ENCODE peak calls at places on chromosomes 3 and 15, in four cellular contexts. One of them, this sample, is unnamed.

GRCh38 chr3:149402481-149402880 is 25.0 kb upstream of the TM4SF1 start:
- DNase-seq in H1: no peak
- DNase-seq in mesendoderm: no peak
- DNase-seq in IMR-90: no peak
- DNase-seq in this sample: no peak

GRCh38 chr3:99867594-99868437 is 50.2 kb downstream of the CMSS1 start:
- DNase-seq in H1: no peak
- DNase-seq in mesendoderm: peak; percentile 87
- DNase-seq in IMR-90: no peak
- DNase-seq in this sample: no peak

GRCh38 chr15:42581272-42581730 is 5.9 kb downstream of the STARD9 start:
- DNase-seq in H1: peak; percentile 84
- DNase-seq in mesendoderm: peak; percentile 91
- DNase-seq in IMR-90: peak; percentile 68
- DNase-seq in this sample: peak; percentile 88

GRCh38 chr3:16377196-16377595 is 112.2 kb downstream of the OXNAD1 start:
- DNase-seq in H1: no peak
- DNase-seq in mesendoderm: no peak
- DNase-seq in IMR-90: no peak
- DNase-seq in this sample: no peak

GRCh38 chr3:115885621-115886020 is 262.3 kb downstream of the GAP43 start:
- DNase-seq in H1: no peak
- DNase-seq in mesendoderm: peak; percentile 40
- DNase-seq in IMR-90: peak; percentile 26
- DNase-seq in this sample: no peak

GRCh38 chr3:9352917-9353823 is 9.7 kb upstream of the THUMPD3 start:
- DNase-seq in H1: peak; percentile 74
- DNase-seq in mesendoderm: peak; percentile 79
- DNase-seq in IMR-90: peak; percentile 79
- DNase-seq in this sample: peak; percentile 68

GRCh38 chr3:163327086-163327485 is 1751.2 kb downstream of the SI start:
- DNase-seq in H1: no peak
- DNase-seq in mesendoderm: no peak
- DNase-seq in IMR-90: no peak
- DNase-seq in this sample: no peak

GRCh38 chr15:90641581-90642463 is 75.3 kb upstream of the BLM start:
- DNase-seq in H1: no peak
- DNase-seq in mesendoderm: no peak
- DNase-seq in IMR-90: no peak
- DNase-seq in this sample: no peak

GRCh38 chr3:138148503-138148902 is 16.3 kb upstream of the A4GNT start:
- DNase-seq in H1: no peak
- DNase-seq in mesendoderm: no peak
- DNase-seq in IMR-90: no peak
- DNase-seq in this sample: no peak

GRCh38 chr15:71610991-71611720 is 199.2 kb upstream of the NR2E3 start:
- DNase-seq in H1: no peak
- DNase-seq in mesendoderm: no peak
- DNase-seq in IMR-90: no peak
- DNase-seq in this sample: no peak

GRCh38 chr15:36525430-36525829 is 54.0 kb upstream of the CDIN1 start:
- DNase-seq in H1: no peak
- DNase-seq in mesendoderm: no peak
- DNase-seq in IMR-90: no peak
- DNase-seq in this sample: no peak

GRCh38 chr15:62895139-62895866 is 147.2 kb upstream of the TPM1 start:
- DNase-seq in H1: no peak
- DNase-seq in mesendoderm: no peak
- DNase-seq in IMR-90: peak; percentile 88
- DNase-seq in this sample: no peak

GRCh38 chr15:53976844-53977392 is 1.3 kb upstream of the UNC13C start:
- DNase-seq in H1: peak; percentile 51
- DNase-seq in mesendoderm: peak; percentile 87
- DNase-seq in IMR-90: no peak
- DNase-seq in this sample: peak; percentile 72

GRCh38 chr3:184508938-184509337 is 52.6 kb upstream of the EPHB3 start:
- DNase-seq in H1: no peak
- DNase-seq in mesendoderm: no peak
- DNase-seq in IMR-90: no peak
- DNase-seq in this sample: no peak

GRCh38 chr3:70861855-70862254 is 549.4 kb upstream of the MDFIC2 start:
- DNase-seq in H1: no peak
- DNase-seq in mesendoderm: no peak
- DNase-seq in IMR-90: peak; percentile 91
- DNase-seq in this sample: no peak

GRCh38 chr3:145124886-145125285 is 1036.1 kb downstream of the PLOD2 start:
- DNase-seq in H1: no peak
- DNase-seq in mesendoderm: no peak
- DNase-seq in IMR-90: no peak
- DNase-seq in this sample: no peak

GRCh38 chr15:28921336-28921735 is 35.6 kb downstream of the APBA2 start:
- DNase-seq in H1: no peak
- DNase-seq in mesendoderm: no peak
- DNase-seq in IMR-90: no peak
- DNase-seq in this sample: no peak
- H4K5ac ChIP-seq in H1: no peak overlapping the region
- H4K5ac ChIP-seq in mesendoderm: no peak overlapping the region
- H4K5ac ChIP-seq in IMR-90: no peak overlapping the region
- H4K5ac ChIP-seq in this sample: no peak overlapping the region

DNA sequence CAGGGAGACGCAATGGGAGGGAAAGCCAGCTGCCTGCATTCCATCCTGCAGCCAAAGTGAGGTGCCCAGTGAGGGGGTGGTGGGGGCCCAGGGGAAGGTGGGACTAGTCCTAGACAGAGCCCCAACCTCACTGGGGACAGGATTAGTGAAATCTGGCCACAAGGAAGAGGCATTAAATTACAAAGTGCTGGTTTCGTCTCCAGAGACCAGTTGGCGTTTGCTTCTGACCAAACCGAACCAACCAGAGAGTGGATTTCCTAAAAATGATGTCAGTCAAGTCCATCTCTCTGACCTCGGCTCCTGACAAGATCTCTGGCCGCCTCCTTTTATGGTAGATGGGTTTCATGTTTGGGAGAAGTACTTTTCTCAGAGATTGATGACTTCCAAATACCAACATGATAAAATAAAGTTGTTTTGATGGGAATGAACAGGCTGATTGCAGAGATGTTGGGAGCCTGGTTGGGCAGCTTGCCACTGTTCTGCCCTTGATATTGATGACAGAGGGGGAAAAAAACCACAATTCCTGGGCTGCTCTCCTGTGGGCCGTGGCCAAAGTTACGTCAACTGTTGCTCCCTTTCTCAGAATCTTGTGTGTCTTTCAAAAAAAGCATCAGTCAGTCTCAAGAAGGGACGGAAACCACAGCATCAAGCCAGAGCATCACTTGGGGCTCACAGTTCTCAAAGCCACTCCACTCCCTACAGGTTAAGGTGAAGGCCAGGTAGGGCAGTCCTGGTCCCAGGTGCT is 24.6 kb downstream of the ITGA11 start:
- DNase-seq in H1: peak; percentile 30
- DNase-seq in mesendoderm: no peak
- DNase-seq in IMR-90: no peak
- DNase-seq in this sample: no peak
- H4K5ac ChIP-seq in H1: no peak overlapping the region
- H4K5ac ChIP-seq in mesendoderm: no peak overlapping the region
- H4K5ac ChIP-seq in IMR-90: no peak overlapping the region
- H4K5ac ChIP-seq in this sample: no peak overlapping the region

GRCh38 chr3:83035704-83036010 is 1274.2 kb upstream of the GBE1 start:
- DNase-seq in H1: no peak
- DNase-seq in mesendoderm: no peak
- DNase-seq in IMR-90: no peak
- DNase-seq in this sample: no peak

GRCh38 chr3:83034806-83035703 is 1273.6 kb upstream of the GBE1 start:
- DNase-seq in H1: no peak
- DNase-seq in mesendoderm: no peak
- DNase-seq in IMR-90: no peak
- DNase-seq in this sample: no peak

DNA sequence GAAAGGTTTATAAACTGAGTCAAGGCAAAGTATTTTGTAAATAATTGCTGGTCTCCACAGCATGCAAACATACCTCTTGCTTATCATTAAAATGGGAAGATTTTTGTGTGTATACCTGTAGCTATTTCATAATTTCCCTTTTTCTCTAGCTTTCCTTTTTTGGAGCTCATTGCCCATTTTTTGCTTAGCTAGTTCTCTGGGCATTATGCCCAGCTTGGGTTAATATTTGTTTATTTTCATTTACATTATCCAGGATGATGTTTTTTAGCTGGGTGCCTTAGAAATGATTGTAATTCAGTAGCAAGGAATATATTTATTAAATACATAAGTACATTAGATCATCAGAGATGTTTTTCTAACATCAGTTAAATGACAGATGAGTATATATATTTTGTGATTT is 1271.7 kb upstream of the GBE1 start:
- DNase-seq in H1: no peak
- DNase-seq in mesendoderm: no peak
- DNase-seq in IMR-90: no peak
- DNase-seq in this sample: no peak
- H4K5ac ChIP-seq in H1: no peak overlapping the region
- H4K5ac ChIP-seq in mesendoderm: no peak overlapping the region
- H4K5ac ChIP-seq in IMR-90: no peak overlapping the region
- H4K5ac ChIP-seq in this sample: no peak overlapping the region

GRCh38 chr15:92247649-92248242 is 145.9 kb upstream of the ST8SIA2 start:
- DNase-seq in H1: no peak
- DNase-seq in mesendoderm: no peak
- DNase-seq in IMR-90: no peak
- DNase-seq in this sample: no peak
- H4K5ac ChIP-seq in H1: no peak overlapping the region
- H4K5ac ChIP-seq in mesendoderm: no peak overlapping the region
- H4K5ac ChIP-seq in IMR-90: no peak overlapping the region
- H4K5ac ChIP-seq in this sample: no peak overlapping the region

GRCh38 chr15:61584410-61584809 is 355.3 kb upstream of the RORA start:
- DNase-seq in H1: no peak
- DNase-seq in mesendoderm: no peak
- DNase-seq in IMR-90: no peak
- DNase-seq in this sample: no peak

GRCh38 chr15:61582092-61582491 is 353.0 kb upstream of the RORA start:
- DNase-seq in H1: no peak
- DNase-seq in mesendoderm: peak; percentile 21
- DNase-seq in IMR-90: no peak
- DNase-seq in this sample: no peak
- H4K5ac ChIP-seq in H1: no peak overlapping the region
- H4K5ac ChIP-seq in mesendoderm: no peak overlapping the region
- H4K5ac ChIP-seq in IMR-90: no peak overlapping the region
- H4K5ac ChIP-seq in this sample: no peak overlapping the region

GRCh38 chr15:22806664-22807063 is 20.2 kb downstream of the NIPA1 start:
- DNase-seq in H1: no peak
- DNase-seq in mesendoderm: no peak
- DNase-seq in IMR-90: no peak
- DNase-seq in this sample: no peak
- H4K5ac ChIP-seq in H1: no peak overlapping the region
- H4K5ac ChIP-seq in mesendoderm: no peak overlapping the region
- H4K5ac ChIP-seq in IMR-90: no peak overlapping the region
- H4K5ac ChIP-seq in this sample: no peak overlapping the region

GRCh38 chr3:5053021-5053831 is 68.9 kb upstream of the ARL8B start:
- DNase-seq in H1: no peak
- DNase-seq in mesendoderm: peak; percentile 23
- DNase-seq in IMR-90: peak; percentile 49
- DNase-seq in this sample: no peak

GRCh38 chr3:5051772-5052171 is 70.3 kb upstream of the ARL8B start:
- DNase-seq in H1: no peak
- DNase-seq in mesendoderm: no peak
- DNase-seq in IMR-90: no peak
- DNase-seq in this sample: no peak

GRCh38 chr3:5052247-5052646 is 69.8 kb upstream of the ARL8B start:
- DNase-seq in H1: no peak
- DNase-seq in mesendoderm: no peak
- DNase-seq in IMR-90: no peak
- DNase-seq in this sample: no peak

GRCh38 chr3:5045961-5046360 is 66.7 kb downstream of the BHLHE40 start:
- DNase-seq in H1: no peak
- DNase-seq in mesendoderm: no peak
- DNase-seq in IMR-90: no peak
- DNase-seq in this sample: no peak

DNA sequence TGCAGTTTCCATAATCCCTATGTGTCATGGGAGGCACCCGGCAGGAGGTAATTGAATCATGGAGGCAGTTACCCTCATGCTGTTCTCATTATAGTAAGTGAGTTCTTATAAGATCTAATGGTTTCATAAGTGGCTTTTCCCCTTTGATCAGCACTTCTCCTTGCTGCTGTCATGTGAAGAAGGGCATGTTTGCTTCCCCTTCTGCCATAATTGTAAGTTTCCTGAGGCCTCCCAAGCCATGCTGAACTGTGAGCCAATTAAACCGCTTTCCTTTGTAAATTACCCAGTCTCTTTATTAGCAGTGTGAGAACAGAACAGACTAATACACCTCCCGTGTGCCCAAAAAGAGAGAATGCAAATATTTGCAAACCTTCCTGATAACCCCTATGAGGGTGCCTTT is 68.5 kb downstream of the BHLHE40 start:
- DNase-seq in H1: no peak
- DNase-seq in mesendoderm: no peak
- DNase-seq in IMR-90: no peak
- DNase-seq in this sample: no peak
- H4K5ac ChIP-seq in H1: no peak overlapping the region
- H4K5ac ChIP-seq in mesendoderm: no peak overlapping the region
- H4K5ac ChIP-seq in IMR-90: no peak overlapping the region
- H4K5ac ChIP-seq in this sample: no peak overlapping the region

GRCh38 chr3:61257148-61257547 is 5.9 kb upstream of the FHIT start:
- DNase-seq in H1: no peak
- DNase-seq in mesendoderm: no peak
- DNase-seq in IMR-90: no peak
- DNase-seq in this sample: no peak
- H4K5ac ChIP-seq in H1: no peak overlapping the region
- H4K5ac ChIP-seq in mesendoderm: no peak overlapping the region
- H4K5ac ChIP-seq in IMR-90: no peak overlapping the region
- H4K5ac ChIP-seq in this sample: no peak overlapping the region

DNA sequence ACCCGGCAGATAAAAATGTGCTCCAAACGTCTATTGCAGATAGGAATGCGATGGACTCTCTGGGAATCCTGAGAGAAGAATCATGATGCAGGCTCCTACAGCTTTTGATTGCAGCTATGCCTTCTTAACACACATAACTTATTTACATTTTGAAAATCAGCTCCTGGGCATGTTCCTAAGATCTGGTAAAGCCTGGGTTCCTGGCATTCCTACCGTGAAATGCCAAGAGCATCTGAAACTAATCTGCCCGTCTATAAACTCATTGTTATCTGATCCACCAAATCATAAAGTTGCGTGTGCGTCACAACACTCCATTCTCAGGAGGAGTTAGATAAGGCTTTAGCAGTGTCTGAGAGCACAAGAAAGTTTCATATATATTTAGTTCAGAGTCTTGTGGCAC is 79.0 kb upstream of the VGLL3 start:
- DNase-seq in H1: no peak
- DNase-seq in mesendoderm: no peak
- DNase-seq in IMR-90: no peak
- DNase-seq in this sample: no peak
- H4K5ac ChIP-seq in H1: no peak overlapping the region
- H4K5ac ChIP-seq in mesendoderm: no peak overlapping the region
- H4K5ac ChIP-seq in IMR-90: no peak overlapping the region
- H4K5ac ChIP-seq in this sample: no peak overlapping the region

This sample was measured in H9.